ENCODE peak calls at places on chromosomes 7 and 10, in four cellular contexts. R, W, E and Z are unnamed samples.

GRCh38 chr10:102834143-102834542 is 3.1 kb downstream of the CYP17A1 start:
- DNase-seq in R (no peak), E (peak; percentile 51), W (no peak), Z (no peak)

GRCh38 chr10:126905776-126906703 is 812 bp downstream of the DOCK1 start:
- DNase-seq in E (no peak), R (no peak), W (peak; percentile 41), Z (no peak)

GRCh38 chr7:66859339-66859738 is 61.7 kb upstream of the TMEM248 start:
- DNase-seq in W (no peak), R (no peak), E (no peak), Z (no peak)

GRCh38 chr10:96366508-96366907 is 7.7 kb upstream of the OPALIN start:
- DNase-seq in R (no peak), W (no peak), E (no peak), Z (no peak)

GRCh38 chr7:38463277-38464224 is 167.6 kb downstream of the AMPH start:
- DNase-seq in R (no peak), W (no peak), E (no peak), Z (no peak)

GRCh38 chr7:37440738-37441404 is 7.8 kb downstream of the ELMO1 start:
- DNase-seq in W (no peak), R (no peak), E (no peak), Z (no peak)

GRCh38 chr7:134926396-134926795 is 59.9 kb upstream of the AGBL3 start:
- DNase-seq in E (no peak), R (no peak), W (no peak), Z (no peak)

GRCh38 chr10:132458595-132459251 is 61.7 kb downstream of the PWWP2B start:
- DNase-seq in E (peak; percentile 61), R (no peak), W (no peak), Z (no peak)

GRCh38 chr10:76178561-76179292 is 747.3 kb downstream of the LRMDA start:
- DNase-seq in W (no peak), R (no peak), E (no peak), Z (no peak)

GRCh38 chr10:129881641-129882040 is 82.4 kb downstream of the EBF3 start:
- DNase-seq in E (no peak), W (no peak), R (no peak), Z (no peak)

GRCh38 chr10:49254150-49254549 is 44.8 kb upstream of the C10orf71 start:
- DNase-seq in W (no peak), R (no peak), E (no peak), Z (no peak)

GRCh38 chr10:49252313-49253034 is 46.5 kb upstream of the C10orf71 start:
- DNase-seq in W (no peak), R (no peak), E (no peak), Z (no peak)

GRCh38 chr10:49255883-49256282 is 43.1 kb upstream of the C10orf71 start:
- DNase-seq in R (no peak), E (no peak), W (no peak), Z (no peak)

GRCh38 chr10:49253340-49253739 is 45.6 kb upstream of the C10orf71 start:
- DNase-seq in R (no peak), W (no peak), E (no peak), Z (no peak)

GRCh38 chr10:49254556-49255318 is 44.2 kb upstream of the C10orf71 start:
- DNase-seq in R (no peak), E (no peak), W (no peak), Z (no peak)
- TF ChIP-seq TCF7L2 in R (no peak), E (no peak), W (no peak), Z (no peak)

GRCh38 chr10:61757001-61757400 is 94.3 kb downstream of the CABCOCO1 start:
- DNase-seq in W (no peak), R (no peak), E (no peak), Z (no peak)

GRCh38 chr10:61758440-61758839 is 95.7 kb downstream of the CABCOCO1 start:
- DNase-seq in E (no peak), W (no peak), R (no peak), Z (no peak)

GRCh38 chr10:61759751-61760150 is 97.0 kb downstream of the CABCOCO1 start:
- DNase-seq in R (no peak), W (no peak), E (no peak), Z (no peak)

GRCh38 chr10:61754553-61755540 is 92.1 kb downstream of the CABCOCO1 start:
- DNase-seq in E (no peak), W (no peak), R (no peak), Z (no peak)

GRCh38 chr10:61757525-61758397 is 95.0 kb downstream of the CABCOCO1 start:
- DNase-seq in R (no peak), W (no peak), E (no peak), Z (no peak)
- H3K4me1 ChIP-seq in R (peaks cover 47% of the 10 kb centered on the region), W (peaks cover 8% of the 10 kb centered on the region), E (peaks cover 50% of the 10 kb centered on the region), Z (peaks cover 53% of the 10 kb centered on the region)

GRCh38 chr7:36071605-36072004 is 81.4 kb upstream of the EEPD1 start:
- DNase-seq in W (peak; percentile 20), R (no peak), E (no peak), Z (no peak)
- TF ChIP-seq REST in W (no peak), R (no peak), E (no peak), Z (no peak)

GRCh38 chr10:48981310-48981907 is 41.8 kb upstream of the LRRC18 start:
- DNase-seq in R (peak; percentile 42), E (peak; percentile 84), W (peak; percentile 24), Z (peak; percentile 15)
- TF ChIP-seq TCF7L2 in R (no peak), E (no peak), W (no peak), Z (no peak)

DNA sequence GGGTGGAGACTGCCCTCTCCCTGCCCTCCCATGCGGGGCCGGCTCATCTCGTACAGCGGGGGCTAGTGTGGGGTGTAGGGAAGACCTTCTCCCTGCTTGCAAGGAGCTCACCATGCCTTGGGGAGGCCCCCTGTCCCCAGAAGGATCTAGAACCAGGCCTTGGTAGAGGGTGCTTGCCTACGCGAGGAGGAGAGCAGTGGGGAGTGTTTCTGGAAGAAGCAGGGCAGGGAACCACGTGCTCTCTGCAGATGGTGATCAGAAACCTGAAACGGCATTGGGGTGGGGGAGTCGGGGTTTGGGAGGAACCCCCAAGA is 2.7 kb downstream of the MAFK start:
- DNase-seq in W (no peak), E (no peak), R (no peak), Z (no peak)
- H3K4me1 ChIP-seq in W (peaks cover 71% of the 10 kb centered on the region), E (peaks cover 45% of the 10 kb centered on the region), R (peaks cover 79% of the 10 kb centered on the region), Z (peaks cover 45% of the 10 kb centered on the region)

DNA sequence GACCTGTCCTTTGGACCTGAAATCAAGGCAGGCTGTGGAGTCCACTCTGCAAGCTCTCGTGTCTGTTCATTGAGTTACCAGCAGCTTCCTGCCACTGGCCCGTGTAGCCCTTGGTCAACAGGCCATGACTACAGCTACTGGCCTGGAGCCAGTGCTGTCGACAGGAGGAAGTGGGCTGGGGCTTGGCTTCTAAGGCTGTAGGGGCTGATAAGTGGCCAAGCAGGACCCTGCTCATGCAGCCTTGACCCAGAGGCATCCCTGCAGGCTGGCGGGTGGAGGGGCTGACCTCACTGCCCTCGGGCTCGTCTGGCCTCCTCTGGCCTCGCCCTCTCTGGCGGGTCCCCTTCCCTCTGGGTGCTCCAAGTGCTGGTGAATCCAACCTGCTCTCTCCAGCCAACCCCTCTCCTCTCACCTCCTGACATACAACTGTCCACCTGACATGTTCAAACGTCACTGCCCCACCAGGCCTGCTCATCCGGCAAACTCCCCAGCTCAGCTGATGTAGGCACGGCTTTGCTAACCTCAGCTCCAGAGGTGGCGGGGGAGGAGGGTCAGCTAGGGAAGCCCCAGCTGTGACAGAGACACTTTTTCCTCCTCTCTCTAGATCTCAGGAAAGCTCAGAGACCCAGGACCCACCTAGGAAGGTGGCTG is 188.6 kb upstream of the LYZL2 start:
- DNase-seq in E (peak; percentile 62), W (no peak), R (no peak), Z (no peak)
- TF ChIP-seq REST in E (no peak), W (no peak), R (no peak), Z (no peak)

DNA sequence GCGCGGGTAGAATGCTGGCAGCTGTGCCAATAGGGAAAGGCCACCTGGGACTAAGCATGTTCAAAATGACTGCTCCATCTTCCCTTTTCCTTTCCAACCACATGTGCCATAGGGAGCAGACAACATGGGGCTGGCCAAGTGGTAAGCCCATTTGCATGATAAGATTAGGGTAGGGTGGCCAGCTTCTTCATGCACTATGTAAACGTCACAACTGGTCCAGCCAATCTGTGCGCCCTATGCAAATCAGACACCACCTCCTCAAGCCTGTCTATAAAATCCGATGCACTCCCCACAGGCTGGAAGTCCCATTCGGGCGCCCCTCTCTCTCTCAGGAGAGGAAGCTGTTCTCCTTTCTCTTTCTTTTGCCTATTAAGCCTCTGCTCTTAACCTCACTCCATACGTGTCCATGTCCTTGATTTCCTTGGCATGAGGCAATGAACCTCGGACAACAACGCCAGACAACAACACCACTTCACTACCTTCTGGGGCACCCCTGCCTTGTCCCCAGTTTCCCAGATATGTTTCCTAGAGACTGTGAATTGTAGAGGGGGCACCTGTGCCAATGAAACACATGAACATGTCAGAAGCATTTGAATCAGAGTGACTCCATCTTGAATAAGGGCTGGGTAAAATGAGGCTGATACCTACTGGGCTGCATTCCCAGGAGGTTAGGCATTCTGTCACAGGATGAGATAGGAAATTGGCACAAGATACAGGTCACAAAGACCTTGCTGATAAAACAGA is 19.1 kb upstream of the EXOC6 start:
- DNase-seq in W (no peak), E (peak; percentile 78), R (no peak), Z (no peak)
- TF ChIP-seq TCF7L2 in W (no peak), E (no peak), R (no peak), Z (no peak)